ENCODE peak calls at places on chromosomes 11 and 22, in nine cellular contexts. E is NCI-H460; I is EL; L is stimulated activated CD8-positive, alpha-beta memory T cell treated with anti-CD3 and anti-CD28 coated beads, Interleukin-15, amount 100 ng/mL, for 24 hours; W is activated CD4-positive, alpha-beta T cell treated with anti-CD3 and anti-CD28 coated beads, Interleukin-2, amount 50 U/mL, for 1 hour; M is CD8-positive, alpha-beta T cell; J is renal cortical epithelial cell; O is B cell; H is memory B cell. V is an unnamed sample.

GRCh38 chr11:3130269-3131071 is 34.6 kb downstream of the OSBPL5 start:
- DNase-seq in L (no peak), E (no peak), W (no peak), M (no peak), O (peak; percentile 4), H (no peak), I (no peak), J (no peak), V (no peak)

GRCh38 chr22:30829901-30830550 is 135.4 kb downstream of the OSBP2 start:
- DNase-seq in H (no peak), O (no peak), L (no peak), I (peak; percentile 99), M (no peak), W (no peak), J (peak; percentile 52), E (peak; percentile 87), V (no peak)

GRCh38 chr22:33803371-33803770 is 116.9 kb downstream of the LARGE1 start:
- DNase-seq in E (no peak), M (no peak), L (no peak), J (peak; percentile 60), H (no peak), I (peak; percentile 1), O (no peak), W (no peak), V (peak; percentile 92)

GRCh38 chr11:35619754-35620640 is 1.7 kb downstream of the FJX1 start:
- DNase-seq in O (peak; percentile 45), H (no peak), J (no peak), E (no peak), I (peak; percentile 57), L (no peak), W (no peak), M (no peak), V (peak; percentile 61)

GRCh38 chr11:38646382-38646781 is 2048.3 kb upstream of the RAG2 start:
- DNase-seq in M (no peak), W (no peak), I (peak; percentile 6), J (no peak), L (no peak), E (no peak), O (no peak), H (no peak), V (no peak)

GRCh38 chr22:46721716-46722115 is 16.3 kb downstream of the CERK start:
- DNase-seq in E (no peak), O (no peak), W (no peak), L (no peak), J (no peak), M (no peak), I (no peak), H (no peak), V (no peak)

GRCh38 chr11:126452256-126452655 is 96.8 kb downstream of the ST3GAL4 start:
- DNase-seq in I (no peak), M (no peak), E (no peak), O (no peak), H (no peak), W (no peak), L (no peak), J (no peak), V (no peak)

GRCh38 chr11:96090711-96091110 is 166.8 kb upstream of the MTMR2 start:
- DNase-seq in M (no peak), I (peak; percentile 91), L (no peak), J (peak; percentile 75), H (no peak), W (no peak), O (no peak), E (peak; percentile 16), V (peak; percentile 86)

GRCh38 chr11:2202071-2202899 is 30.7 kb upstream of the TH start:
- DNase-seq in M (no peak), W (no peak), H (no peak), O (no peak), L (no peak), I (no peak), J (peak; percentile 7), E (no peak), V (no peak)

GRCh38 chr11:85774256-85775097 is 36.5 kb downstream of the SYTL2 start:
- DNase-seq in O (no peak), I (no peak), E (no peak), W (no peak), L (no peak), M (no peak), H (no peak), J (no peak), V (no peak)

GRCh38 chr22:37157516-37158289 is 8.0 kb upstream of the IL2RB start:
- DNase-seq in I (peak; percentile 41), W (no peak), E (no peak), H (no peak), L (no peak), O (no peak), J (peak; percentile 33), M (no peak), V (no peak)

GRCh38 chr11:126431401-126432064 is 76.0 kb downstream of the ST3GAL4 start:
- DNase-seq in J (peak; percentile 3), O (no peak), I (peak; percentile 89), L (no peak), E (peak; percentile 55), M (no peak), H (no peak), W (no peak), V (peak; percentile 72)

GRCh38 chr11:65491163-65491465 is 7.7 kb upstream of the MALAT1 start:
- DNase-seq in O (no peak), E (no peak), J (no peak), L (no peak), I (peak; percentile 30), M (no peak), W (no peak), H (no peak), V (peak; percentile 43)

GRCh38 chr11:63510360-63511130 is 4.7 kb downstream of the LGALS12 start:
- DNase-seq in E (no peak), M (no peak), W (no peak), J (peak; percentile 61), H (no peak), O (no peak), I (peak; percentile 53), L (no peak), V (no peak)

GRCh38 chr11:13354335-13354734 is 76.7 kb downstream of the BMAL1 start:
- DNase-seq in I (peak; percentile 48), M (no peak), H (no peak), E (no peak), W (no peak), J (peak; percentile 31), O (no peak), L (no peak), V (no peak)

V was measured in mesenchymal stem cell.